ENCODE peak calls at places on chromosome 18, in ten cellular contexts. X is C1 segment of cervical spinal cord, I is HEK293T, W is GM23338, R is fibroblast of pulmonary artery, V is PC-9, M is uterus, T is astrocyte, Z is H54, S is dorsolateral prefrontal cortex. F is an unnamed sample.

GRCh38 chr18:46859855-46860254 is 57.5 kb downstream of the PIAS2 start:
- DNase-seq in X (no peak), I (no peak), W (no peak), R (peak), V (no peak), M (no peak), T (peak), Z (no peak), S (no peak), F (no peak)

GRCh38 chr18:8721716-8722115 is 16.4 kb downstream of the MTCL1 start:
- DNase-seq in X (no peak), I (no peak), W (peak), R (peak), V (peak), M (no peak), T (peak), Z (peak), S (no peak), F (no peak)

GRCh38 chr18:39799010-39799409 is 2156.0 kb upstream of the PIK3C3 start:
- DNase-seq in X (no peak), I (no peak), W (peak), R (peak), V (no peak), M (no peak), T (no peak), Z (no peak), S (no peak), F (peak)

GRCh38 chr18:80159713-80160636 is 50.9 kb downstream of the ADNP2 start:
- DNase-seq in X (no peak), I (no peak), W (peak), R (peak), V (no peak), M (no peak), T (no peak), Z (no peak), S (no peak), F (peak)

GRCh38 chr18:58843662-58844035 is 21.0 kb upstream of the ZNF532 start:
- DNase-seq in X (no peak), I (no peak), W (no peak), R (no peak), V (no peak), M (no peak), T (no peak), Z (no peak), S (no peak), F (no peak)

GRCh38 chr18:2529154-2529553 is 42.2 kb downstream of the METTL4 start:
- DNase-seq in X (no peak), I (no peak), W (peak), R (peak), V (peak), M (no peak), T (peak), Z (no peak), S (no peak), F (no peak)

GRCh38 chr18:58135806-58136331 is 91.8 kb downstream of the NEDD4L start:
- DNase-seq in X (peak), I (peak), W (peak), R (peak), V (peak), M (peak), T (peak), Z (peak), S (peak), F (peak)

GRCh38 chr18:52152036-52152435 is 188.0 kb upstream of the DCC start:
- DNase-seq in X (no peak), I (no peak), W (no peak), R (no peak), V (no peak), M (no peak), T (peak), Z (no peak), S (no peak), F (no peak)

GRCh38 chr18:27704721-27705361 is 472.1 kb downstream of the CDH2 start:
- DNase-seq in X (no peak), I (no peak), W (no peak), R (no peak), V (no peak), M (no peak), T (no peak), Z (no peak), S (no peak), F (no peak)

GRCh38 chr18:58455318-58455950 is 173.5 kb downstream of the ALPK2 start:
- DNase-seq in X (no peak), I (no peak), W (no peak), R (no peak), V (peak), M (no peak), T (peak), Z (no peak), S (no peak), F (no peak)

GRCh38 chr18:12645751-12646203 is 12.1 kb downstream of the SPIRE1 start:
- DNase-seq in X (peak), I (no peak), W (peak), R (peak), V (peak), M (peak), T (no peak), Z (no peak), S (peak), F (peak)

GRCh38 chr18:28594034-28594433 is 417.1 kb upstream of the CDH2 start:
- DNase-seq in X (no peak), I (no peak), W (no peak), R (peak), V (no peak), M (no peak), T (peak), Z (no peak), S (no peak), F (no peak)

GRCh38 chr18:42030586-42031182 is 75.7 kb downstream of the PIK3C3 start:
- DNase-seq in X (no peak), I (peak), W (peak), R (peak), V (peak), M (no peak), T (peak), Z (no peak), S (no peak), F (peak)

GRCh38 chr18:77551055-77551454 is 301.4 kb downstream of the GALR1 start:
- DNase-seq in X (no peak), I (no peak), W (no peak), R (no peak), V (no peak), M (no peak), T (no peak), Z (no peak), S (no peak), F (no peak)

GRCh38 chr18:27185025-27185763 is at the start of gene CHST9:
- DNase-seq in X (no peak), I (peak), W (peak), R (no peak), V (peak), M (no peak), T (no peak), Z (no peak), S (no peak), F (peak)

GRCh38 chr18:60675801-60676200 is 303.2 kb upstream of the MC4R start:
- DNase-seq in X (no peak), I (no peak), W (no peak), R (no peak), V (no peak), M (no peak), T (no peak), Z (no peak), S (no peak), F (no peak)

GRCh38 chr18:65750421-65751144 is at the start of gene CDH7:
- DNase-seq in X (no peak), I (peak), W (peak), R (no peak), V (peak), M (no peak), T (no peak), Z (no peak), S (peak), F (peak)

GRCh38 chr18:21439453-21439852 is 161.1 kb downstream of the ESCO1 start:
- DNase-seq in X (no peak), I (no peak), W (no peak), R (peak), V (peak), M (no peak), T (peak), Z (peak), S (no peak), F (no peak)

GRCh38 chr18:48308755-48309154 is 100.4 kb downstream of the ZBTB7C start:
- DNase-seq in X (no peak), I (no peak), W (no peak), R (no peak), V (no peak), M (no peak), T (no peak), Z (no peak), S (no peak), F (no peak)

GRCh38 chr18:48467231-48467630 is 58.0 kb upstream of the ZBTB7C start:
- DNase-seq in X (no peak), I (no peak), W (no peak), R (no peak), V (no peak), M (no peak), T (no peak), Z (no peak), S (no peak), F (no peak)

GRCh38 chr18:48333563-48333962 is 75.6 kb downstream of the ZBTB7C start:
- DNase-seq in X (no peak), I (no peak), W (peak), R (no peak), V (no peak), M (no peak), T (no peak), Z (no peak), S (no peak), F (no peak)

GRCh38 chr18:13387856-13388548 is 169.4 kb downstream of the LDLRAD4 start:
- DNase-seq in X (no peak), I (no peak), W (no peak), R (no peak), V (no peak), M (no peak), T (peak), Z (peak), S (no peak), F (peak)

F was measured in D341Med.